ENCODE peak calls at places on chromosomes 6 and 20, in ten cellular contexts. K is GM13976; M is esophagus squamous epithelium; Y is KG1; W is brain microvascular endothelial cell; X is skeletal muscle cell; D is HL-60; N is HEK293T; Z is effector memory CD8-positive, alpha-beta T cell; C is mucosa of gallbladder. L is an unnamed sample.

GRCh38 chr20:53946106-53946505 is 124.3 kb downstream of the BCAS1 start:
- DNase-seq in K (no peak), M (no peak), Y (no peak), W (no peak), X (no peak), D (no peak), N (no peak), Z (no peak), C (no peak), L (no peak)

GRCh38 chr6:42453649-42454427 is 2.1 kb upstream of the TRERF1 start:
- DNase-seq in K (peak; percentile 70), M (no peak), Y (no peak), W (peak; percentile 36), X (no peak), D (no peak), N (peak; percentile 37), Z (no peak), C (no peak), L (no peak)

GRCh38 chr20:19909696-19910095 is 107.5 kb upstream of the NAA20 start:
- DNase-seq in K (no peak), M (no peak), Y (no peak), W (no peak), X (no peak), D (no peak), N (no peak), Z (no peak), C (no peak), L (no peak)

GRCh38 chr20:49983848-49984408 is 1.1 kb downstream of the SNAI1 start:
- DNase-seq in K (no peak), M (no peak), Y (no peak), W (no peak), X (no peak), D (no peak), N (no peak), Z (no peak), C (no peak), L (no peak)

GRCh38 chr20:44598413-44599290 is 16.3 kb downstream of the PKIG start:
- DNase-seq in K (peak; percentile 47), M (no peak), Y (no peak), W (no peak), X (no peak), D (no peak), N (peak; percentile 20), Z (no peak), C (no peak), L (no peak)

GRCh38 chr6:11952291-11952690 is 59.8 kb upstream of the HIVEP1 start:
- DNase-seq in K (no peak), M (no peak), Y (no peak), W (no peak), X (no peak), D (no peak), N (no peak), Z (no peak), C (no peak), L (no peak)

GRCh38 chr20:40965671-40966070 is 63.0 kb upstream of the TOP1 start:
- DNase-seq in K (no peak), M (no peak), Y (no peak), W (no peak), X (no peak), D (no peak), N (no peak), Z (no peak), C (no peak), L (no peak)

GRCh38 chr6:20905377-20905776 is 371.1 kb downstream of the CDKAL1 start:
- DNase-seq in K (no peak), M (no peak), Y (no peak), W (no peak), X (no peak), D (no peak), N (no peak), Z (no peak), C (no peak), L (no peak)

GRCh38 chr6:110537208-110538123 is 61.1 kb upstream of the SLC22A16 start:
- DNase-seq in K (no peak), M (no peak), Y (no peak), W (peak; percentile 92), X (peak; percentile 93), D (no peak), N (no peak), Z (no peak), C (peak; percentile 32), L (no peak)

GRCh38 chr6:22764521-22764920 is 195.2 kb downstream of the HDGFL1 start:
- DNase-seq in K (no peak), M (no peak), Y (no peak), W (no peak), X (no peak), D (no peak), N (no peak), Z (no peak), C (no peak), L (no peak)

GRCh38 chr6:120320481-120321162 is 971.1 kb upstream of the MAN1A1 start:
- DNase-seq in K (no peak), M (no peak), Y (no peak), W (no peak), X (no peak), D (no peak), N (no peak), Z (no peak), C (no peak), L (no peak)

GRCh38 chr6:89952696-89953095 is 58.4 kb downstream of the GJA10 start:
- DNase-seq in K (no peak), M (no peak), Y (peak; percentile 67), W (peak; percentile 60), X (peak; percentile 70), D (peak; percentile 57), N (no peak), Z (peak; percentile 56), C (no peak), L (no peak)

GRCh38 chr20:24701668-24702067 is 232.2 kb downstream of the SYNDIG1 start:
- DNase-seq in K (no peak), M (no peak), Y (no peak), W (no peak), X (no peak), D (no peak), N (no peak), Z (no peak), C (no peak), L (no peak)

GRCh38 chr6:128672023-128672422 is 151.6 kb upstream of the PTPRK start:
- DNase-seq in K (no peak), M (no peak), Y (no peak), W (no peak), X (no peak), D (no peak), N (no peak), Z (no peak), C (no peak), L (no peak)

GRCh38 chr20:47405775-47406325 is 49.4 kb upstream of the ZMYND8 start:
- DNase-seq in K (no peak), M (no peak), Y (no peak), W (no peak), X (no peak), D (no peak), N (no peak), Z (no peak), C (no peak), L (no peak)

GRCh38 chr6:154615483-154616025 is 105.1 kb upstream of the CNKSR3 start:
- DNase-seq in K (no peak), M (no peak), Y (no peak), W (peak; percentile 59), X (peak; percentile 78), D (no peak), N (peak; percentile 91), Z (no peak), C (peak; percentile 88), L (no peak)

GRCh38 chr20:8693709-8694108 is 375.2 kb upstream of the PLCB4 start:
- DNase-seq in K (no peak), M (no peak), Y (no peak), W (peak; percentile 82), X (peak; percentile 61), D (no peak), N (no peak), Z (no peak), C (no peak), L (no peak)

GRCh38 chr6:40440083-40440482 is 147.1 kb downstream of the LRFN2 start:
- DNase-seq in K (no peak), M (no peak), Y (no peak), W (no peak), X (no peak), D (peak; percentile 3), N (no peak), Z (no peak), C (no peak), L (no peak)

GRCh38 chr6:29559524-29560287 is at the start of gene UBD:
- DNase-seq in K (peak; percentile 45), M (no peak), Y (no peak), W (peak; percentile 10), X (no peak), D (no peak), N (no peak), Z (no peak), C (no peak), L (peak; percentile 17)

GRCh38 chr6:139970591-139970991 is 596.1 kb upstream of the CITED2 start:
- DNase-seq in K (no peak), M (no peak), Y (no peak), W (no peak), X (no peak), D (no peak), N (no peak), Z (no peak), C (no peak), L (no peak)

GRCh38 chr20:58174708-58175287 is 53.7 kb downstream of the ANKRD60 start:
- DNase-seq in K (no peak), M (no peak), Y (no peak), W (no peak), X (no peak), D (no peak), N (no peak), Z (no peak), C (no peak), L (no peak)

GRCh38 chr20:37651932-37652331 is 41.9 kb upstream of the CTNNBL1 start:
- DNase-seq in K (peak; percentile 35), M (no peak), Y (no peak), W (no peak), X (no peak), D (no peak), N (peak; percentile 33), Z (no peak), C (no peak), L (no peak)

GRCh38 chr6:68054776-68055175 is 580.3 kb upstream of the ADGRB3 start:
- DNase-seq in K (no peak), M (no peak), Y (no peak), W (no peak), X (peak; percentile 4), D (no peak), N (no peak), Z (no peak), C (no peak), L (no peak)

GRCh38 chr20:62494537-62494936 is 18.7 kb upstream of the GATA5 start:
- DNase-seq in K (no peak), M (no peak), Y (no peak), W (no peak), X (no peak), D (no peak), N (no peak), Z (no peak), C (no peak), L (no peak)

GRCh38 chr6:151847064-151847463 is 39.6 kb downstream of the ESR1 start:
- DNase-seq in K (no peak), M (no peak), Y (peak; percentile 3), W (peak; percentile 54), X (peak; percentile 9), D (no peak), N (peak; percentile 40), Z (no peak), C (no peak), L (no peak)

GRCh38 chr6:33298773-33299236 is at the start of gene RGL2:
- DNase-seq in K (peak; percentile 76), M (no peak), Y (peak; percentile 88), W (no peak), X (no peak), D (peak; percentile 87), N (peak; percentile 23), Z (peak; percentile 43), C (peak; percentile 78), L (no peak)

GRCh38 chr6:30612213-30612612 is 4.8 kb downstream of the PPP1R10 start:
- DNase-seq in K (no peak), M (no peak), Y (no peak), W (no peak), X (no peak), D (no peak), N (no peak), Z (no peak), C (no peak), L (no peak)

GRCh38 chr6:6825986-6826901 is 237.7 kb downstream of the LY86 start:
- DNase-seq in K (peak; percentile 60), M (no peak), Y (peak; percentile 86), W (no peak), X (no peak), D (no peak), N (no peak), Z (no peak), C (peak; percentile 59), L (peak; percentile 69)